ENCODE peak calls at places on chromosomes 13 and 19, in five cellular contexts. L is cardiac muscle cell, T is Peyer's patch, E is psoas muscle, N is esophagus squamous epithelium. A is an unnamed sample.

GRCh38 chr19:29583196-29584006 is 22.7 kb upstream of the POP4 start:
- DNase-seq in L (peak), T (no peak), E (no peak), N (no peak), A (no peak)

GRCh38 chr13:46295531-46296464 is 84.1 kb downstream of the LRRC63 start:
- DNase-seq in L (peak), T (peak), E (no peak), N (no peak), A (no peak)

GRCh38 chr13:30346159-30346788 is 38.9 kb upstream of the KATNAL1 start:
- DNase-seq in L (no peak), T (peak), E (no peak), N (no peak), A (no peak)

GRCh38 chr19:58544591-58545285 is 874 bp downstream of the TRIM28 start:
- DNase-seq in L (peak), T (no peak), E (no peak), N (no peak), A (no peak)

GRCh38 chr19:37468961-37469777 is at the start of gene ZNF570:
- DNase-seq in L (peak), T (peak), E (peak), N (peak), A (peak)

GRCh38 chr19:56507446-56508281 is at the start of gene ZNF471:
- DNase-seq in L (peak), T (peak), E (peak), N (peak), A (peak)

GRCh38 chr19:2061936-2062729 is 11.1 kb upstream of the MKNK2 start:
- DNase-seq in L (no peak), T (no peak), E (peak), N (no peak), A (no peak)

GRCh38 chr13:53775807-53776206 is 747.2 kb downstream of the OLFM4 start:
- DNase-seq in L (no peak), T (no peak), E (no peak), N (no peak), A (no peak)

GRCh38 chr13:21913010-21913409 is 242.1 kb downstream of the FGF9 start:
- DNase-seq in L (no peak), T (no peak), E (no peak), N (no peak), A (no peak)

GRCh38 chr13:82758056-82758455 is 1124.2 kb downstream of the SLITRK1 start:
- DNase-seq in L (peak), T (no peak), E (no peak), N (no peak), A (no peak)

GRCh38 chr19:55116232-55117062 is 990 bp downstream of the PPP1R12C start:
- DNase-seq in L (peak), T (peak), E (peak), N (no peak), A (peak)

GRCh38 chr19:35056513-35057063 is 15.1 kb downstream of the HPN start:
- DNase-seq in L (no peak), T (no peak), E (no peak), N (no peak), A (no peak)

GRCh38 chr19:1401138-1401888 is at the start of gene GAMT:
- DNase-seq in L (peak), T (peak), E (no peak), N (no peak), A (no peak)

GRCh38 chr19:677601-678380 is 1.6 kb downstream of the FSTL3 start:
- DNase-seq in L (no peak), T (no peak), E (peak), N (no peak), A (no peak)

GRCh38 chr19:55115446-55116065 is 1.9 kb downstream of the PPP1R12C start:
- DNase-seq in L (peak), T (no peak), E (peak), N (no peak), A (no peak)

GRCh38 chr19:50325310-50326100 is 3.7 kb downstream of the KCNC3 start:
- DNase-seq in L (peak), T (peak), E (peak), N (no peak), A (peak)

GRCh38 chr13:101522607-101523006 is 70.1 kb downstream of the ITGBL1 start:
- DNase-seq in L (no peak), T (no peak), E (no peak), N (no peak), A (no peak)

GRCh38 chr19:14550201-14550754 is 20.9 kb downstream of the TECR start:
- DNase-seq in L (peak), T (no peak), E (no peak), N (no peak), A (no peak)

GRCh38 chr19:45999653-46000121 is 4.4 kb downstream of the CCDC61 start:
- DNase-seq in L (peak), T (no peak), E (peak), N (no peak), A (no peak)

GRCh38 chr13:32783067-32783466 is 196.8 kb downstream of the PDS5B start:
- DNase-seq in L (peak), T (no peak), E (no peak), N (no peak), A (no peak)

GRCh38 chr19:51123381-51124186 is 1.1 kb upstream of the SIGLEC9 start:
- DNase-seq in L (no peak), T (peak), E (no peak), N (no peak), A (no peak)

GRCh38 chr13:90272356-90272755 is 1075.1 kb upstream of the MIR17HG start:
- DNase-seq in L (peak), T (no peak), E (no peak), N (no peak), A (no peak)

GRCh38 chr13:30159446-30159839 is 147.9 kb downstream of the KATNAL1 start:
- DNase-seq in L (peak), T (no peak), E (no peak), N (no peak), A (no peak)

GRCh38 chr19:9797871-9798270 is 21.0 kb downstream of the FBXL12 start:
- DNase-seq in L (no peak), T (no peak), E (no peak), N (no peak), A (no peak)

GRCh38 chr19:23991170-23991569 is 76.5 kb downstream of the ZNF726 start:
- DNase-seq in L (peak), T (no peak), E (no peak), N (no peak), A (no peak)

GRCh38 chr19:27709496-27709895 is 1503.5 kb downstream of the UQCRFS1 start:
- DNase-seq in L (no peak), T (no peak), E (no peak), N (no peak), A (no peak)

GRCh38 chr19:1856345-1856697 is 7.1 kb downstream of the KLF16 start:
- DNase-seq in L (no peak), T (no peak), E (no peak), N (no peak), A (no peak)

GRCh38 chr13:111384441-111385181 is 64.2 kb downstream of the TEX29 start:
- DNase-seq in L (no peak), T (no peak), E (no peak), N (no peak), A (no peak)

GRCh38 chr19:51970718-51971117 is 15.9 kb downstream of the ZNF350 start:
- DNase-seq in L (no peak), T (no peak), E (no peak), N (no peak), A (no peak)

GRCh38 chr13:79512950-79513349 is 32.0 kb downstream of the NDFIP2 start:
- DNase-seq in L (no peak), T (no peak), E (no peak), N (no peak), A (no peak)

GRCh38 chr13:99605417-99606321 is 104.4 kb downstream of the TM9SF2 start:
- DNase-seq in L (peak), T (peak), E (peak), N (no peak), A (no peak)

GRCh38 chr19:47037766-47038165 is 10.7 kb downstream of the TMEM160 start:
- DNase-seq in L (no peak), T (no peak), E (no peak), N (no peak), A (no peak)

GRCh38 chr19:48600679-48601382 is 5.7 kb upstream of the SPACA4 start:
- DNase-seq in L (no peak), T (no peak), E (no peak), N (no peak), A (no peak)

GRCh38 chr13:36131931-36132297 is 732 bp upstream of the DCLK1 start:
- DNase-seq in L (peak), T (no peak), E (peak), N (no peak), A (no peak)

GRCh38 chr19:10214784-10215183 is 16.3 kb downstream of the S1PR2 start:
- DNase-seq in L (no peak), T (no peak), E (no peak), N (no peak), A (no peak)

GRCh38 chr13:23632741-23633140 is 62.5 kb downstream of the TNFRSF19 start:
- DNase-seq in L (no peak), T (no peak), E (no peak), N (no peak), A (no peak)

GRCh38 chr13:110305544-110305943 is 1.4 kb downstream of the COL4A1 start:
- DNase-seq in L (no peak), T (no peak), E (no peak), N (no peak), A (no peak)
- H3K27ac ChIP-seq in L (no peak), T (no peak), E (peak), N (peak), A (no peak)

GRCh38 chr19:40923934-40924391 is 41.9 kb upstream of the CYP2A7 start:
- DNase-seq in L (no peak), T (no peak), E (no peak), N (no peak), A (no peak)

GRCh38 chr19:40920300-40921004 is 38.4 kb upstream of the CYP2A7 start:
- DNase-seq in L (no peak), T (no peak), E (no peak), N (no peak), A (no peak)

GRCh38 chr19:40921005-40921897 is 39.2 kb upstream of the CYP2A7 start:
- DNase-seq in L (peak), T (no peak), E (no peak), N (no peak), A (no peak)
- H3K27ac ChIP-seq in L (peak), T (no peak), E (no peak), N (no peak), A (no peak)

DNA sequence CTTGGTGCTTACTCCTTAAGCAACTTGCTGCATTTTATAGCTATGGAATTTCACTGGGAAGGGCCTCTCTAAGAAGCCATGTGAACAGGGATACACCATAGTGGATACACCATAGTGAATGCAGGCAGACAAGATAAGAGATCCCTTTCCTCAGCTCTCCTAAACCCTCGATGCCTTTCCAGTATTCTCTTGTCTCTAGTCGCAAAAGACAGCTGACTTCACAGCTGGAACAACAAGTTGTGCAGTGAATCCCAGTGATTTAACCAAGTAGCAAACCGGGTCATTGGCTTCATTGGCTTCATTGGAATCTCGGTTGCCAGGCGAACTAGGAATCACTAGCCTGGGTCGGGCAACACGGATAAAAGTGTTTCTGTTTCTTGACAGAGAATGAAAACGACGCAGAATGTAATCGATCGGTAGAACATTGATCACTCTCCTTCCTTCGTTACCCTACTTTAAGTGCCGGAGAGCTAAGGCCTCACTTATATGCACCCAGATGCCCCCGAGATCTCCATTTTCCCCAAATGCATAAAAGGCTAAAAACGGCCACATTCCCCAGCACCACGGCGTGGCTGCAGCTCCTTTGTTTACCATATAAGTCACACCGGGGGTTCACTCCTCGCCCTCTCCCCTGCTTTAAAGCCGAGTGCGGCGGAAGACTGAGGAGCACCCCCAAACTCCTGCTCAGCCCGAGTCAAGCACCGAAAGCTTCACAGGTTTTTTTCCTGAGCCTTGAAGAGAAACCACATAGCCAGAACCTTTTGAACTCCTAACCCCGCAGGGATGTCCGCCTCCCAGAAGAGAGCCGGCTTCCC is 674 bp downstream of the TRPC4 start:
- DNase-seq in L (peak), T (no peak), E (no peak), N (no peak), A (no peak)
- H3K27ac ChIP-seq in L (no peak), T (no peak), E (no peak), N (peak), A (peak)

GRCh38 chr19:13128583-13128982 is 10.5 kb downstream of the NACC1 start:
- DNase-seq in L (no peak), T (no peak), E (no peak), N (no peak), A (no peak)
- H3K27ac ChIP-seq in L (no peak), T (no peak), E (no peak), N (no peak), A (no peak)

GRCh38 chr19:41323023-41323422 is 13.1 kb downstream of the CCDC97 start:
- DNase-seq in L (peak), T (no peak), E (peak), N (no peak), A (no peak)
- H3K27ac ChIP-seq in L (peak), T (peak), E (peak), N (peak), A (peak)

GRCh38 chr13:97246596-97246995 is 24.5 kb downstream of the MBNL2 start:
- DNase-seq in L (no peak), T (no peak), E (no peak), N (no peak), A (no peak)

GRCh38 chr13:97250560-97250959 is 28.4 kb downstream of the MBNL2 start:
- DNase-seq in L (no peak), T (no peak), E (no peak), N (no peak), A (no peak)

GRCh38 chr13:97249797-97250495 is 27.8 kb downstream of the MBNL2 start:
- DNase-seq in L (no peak), T (no peak), E (no peak), N (no peak), A (no peak)

GRCh38 chr13:97249093-97249787 is 27.1 kb downstream of the MBNL2 start:
- DNase-seq in L (peak), T (no peak), E (no peak), N (no peak), A (no peak)

DNA sequence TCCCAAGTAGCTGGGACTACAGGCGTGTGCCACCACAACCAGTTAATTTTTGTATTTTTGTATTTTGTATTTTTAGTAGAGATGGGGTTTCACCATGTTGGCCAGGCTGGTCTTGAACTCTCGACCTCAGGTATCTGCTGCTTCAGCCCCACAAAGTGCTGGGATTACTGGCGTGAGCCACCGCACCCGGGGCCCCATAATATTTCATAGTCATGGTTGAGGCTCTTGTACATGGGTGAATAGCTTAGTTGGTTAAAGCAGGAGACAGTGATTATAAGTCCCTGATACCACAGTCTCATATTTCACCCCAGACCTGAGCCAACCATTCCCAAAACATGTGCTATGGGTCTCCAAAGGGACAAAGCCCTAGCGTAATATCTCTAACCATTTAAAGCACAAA is 26.1 kb downstream of the MBNL2 start:
- DNase-seq in L (no peak), T (no peak), E (no peak), N (no peak), A (no peak)
- H3K27ac ChIP-seq in L (no peak), T (no peak), E (peak), N (peak), A (peak)

A was measured in substantia nigra.